ENCODE peak calls at places on chromosome 16, in eight cellular contexts. Q is activated T-helper 2 cell treated with anti-CD3 and anti-CD28 coated beads, Interferon-gamma antibody, Interleukin-2, Interleukin-4, amounts not matched to agents 10 μg/mL and 5 μg/mL and 100 μg/mL, durations not matched to agents 14 hours and 24 hours and 36 hours; W is PC-9; F is fibroblast of lung; A is breast epithelium; L is GM06990; Y is cardiac fibroblast; I is GM12865. P is an unnamed sample.

GRCh38 chr16:47976609-47977180 is 179.1 kb downstream of the ABCC12 start:
- DNase-seq in Q (no peak), W (no peak), F (no peak), A (no peak), L (no peak), Y (no peak), I (no peak), P (no peak)

GRCh38 chr16:57609541-57610401 is 18.7 kb upstream of the ADGRG1 start:
- DNase-seq in Q (peak), W (no peak), F (peak), A (peak), L (peak), Y (peak), I (peak), P (peak)

GRCh38 chr16:89906141-89907025 is 12.3 kb upstream of the MC1R start:
- DNase-seq in Q (no peak), W (no peak), F (no peak), A (no peak), L (no peak), Y (no peak), I (no peak), P (no peak)

GRCh38 chr16:67668495-67669157 is 2.0 kb downstream of the C16orf86 start:
- DNase-seq in Q (no peak), W (no peak), F (no peak), A (no peak), L (no peak), Y (no peak), I (no peak), P (no peak)

GRCh38 chr16:15658149-15658548 is 8.1 kb downstream of the NDE1 start:
- DNase-seq in Q (no peak), W (no peak), F (no peak), A (no peak), L (no peak), Y (no peak), I (peak), P (no peak)

GRCh38 chr16:20673882-20674683 is 23.4 kb downstream of the ACSM1 start:
- DNase-seq in Q (no peak), W (peak), F (no peak), A (no peak), L (no peak), Y (no peak), I (no peak), P (no peak)

GRCh38 chr16:71807905-71808592 is 585 bp downstream of the AP1G1 start:
- DNase-seq in Q (no peak), W (no peak), F (peak), A (peak), L (no peak), Y (peak), I (no peak), P (peak)

GRCh38 chr16:78925071-78925714 is 675.3 kb downstream of the MAF start:
- DNase-seq in Q (no peak), W (no peak), F (no peak), A (no peak), L (peak), Y (no peak), I (peak), P (peak)

GRCh38 chr16:50692999-50693781 is at the start of gene NOD2:
- DNase-seq in Q (no peak), W (peak), F (no peak), A (no peak), L (peak), Y (peak), I (peak), P (no peak)

GRCh38 chr16:20763461-20764232 is at the start of gene ACSM3:
- DNase-seq in Q (peak), W (peak), F (peak), A (peak), L (peak), Y (peak), I (peak), P (peak)

GRCh38 chr16:58449768-58450167 is 50.2 kb upstream of the NDRG4 start:
- DNase-seq in Q (no peak), W (no peak), F (no peak), A (no peak), L (no peak), Y (no peak), I (no peak), P (peak)